ENCODE peak calls at places on chromosomes 5 and 9, in eight cellular contexts. F, N, G, U, W, M, I and V are unnamed samples.

GRCh38 chr9:129677456-129677855 is 12.0 kb downstream of the PRRX2 start:
- DNase-seq in F (no peak), N (no peak), G (no peak), U (no peak), W (no peak), M (no peak), I (no peak), V (no peak)

GRCh38 chr5:19866088-19866446 is 121.9 kb downstream of the CDH18 start:
- DNase-seq in F (no peak), N (no peak), G (no peak), U (no peak), W (no peak), M (no peak), I (no peak), V (no peak)

GRCh38 chr9:21060919-21061561 is 16.7 kb downstream of the IFNB1 start:
- DNase-seq in F (peak), N (no peak), G (no peak), U (no peak), W (peak), M (peak), I (peak), V (peak)

GRCh38 chr5:9251379-9251980 is 294.4 kb downstream of the SEMA5A start:
- DNase-seq in F (no peak), N (no peak), G (no peak), U (peak), W (peak), M (peak), I (peak), V (peak)

GRCh38 chr9:134863306-134863902 is 17.2 kb upstream of the FCN2 start:
- DNase-seq in F (no peak), N (no peak), G (no peak), U (no peak), W (no peak), M (no peak), I (no peak), V (no peak)

GRCh38 chr9:133370680-133371079 is 5.2 kb downstream of the SURF4 start:
- DNase-seq in F (no peak), N (peak), G (no peak), U (no peak), W (no peak), M (no peak), I (no peak), V (no peak)

GRCh38 chr5:61878471-61878870 is 427.5 kb upstream of the KIF2A start:
- DNase-seq in F (no peak), N (no peak), G (no peak), U (no peak), W (no peak), M (no peak), I (no peak), V (no peak)

GRCh38 chr9:34547960-34548603 is 25.3 kb upstream of the ENHO start:
- DNase-seq in F (peak), N (peak), G (no peak), U (no peak), W (peak), M (peak), I (peak), V (peak)

GRCh38 chr9:78167356-78167755 is 68.5 kb upstream of the CEP78 start:
- DNase-seq in F (no peak), N (peak), G (no peak), U (peak), W (no peak), M (no peak), I (no peak), V (no peak)

GRCh38 chr5:2607622-2608021 is 143.9 kb downstream of the IRX2 start:
- DNase-seq in F (no peak), N (no peak), G (no peak), U (no peak), W (no peak), M (no peak), I (no peak), V (no peak)

GRCh38 chr5:55521903-55522302 is 12.9 kb downstream of the PLPP1 start:
- DNase-seq in F (no peak), N (no peak), G (no peak), U (no peak), W (no peak), M (no peak), I (no peak), V (no peak)

GRCh38 chr5:64854855-64855254 is 86.1 kb downstream of the CWC27 start:
- DNase-seq in F (no peak), N (no peak), G (no peak), U (no peak), W (peak), M (no peak), I (peak), V (no peak)

GRCh38 chr5:69217732-69218568 is 16.7 kb upstream of the CDK7 start:
- DNase-seq in F (peak), N (peak), G (peak), U (peak), W (peak), M (peak), I (peak), V (peak)

GRCh38 chr5:61228691-61229280 is 66.5 kb upstream of the SMIM15 start:
- DNase-seq in F (peak), N (peak), G (no peak), U (no peak), W (peak), M (peak), I (peak), V (peak)

GRCh38 chr5:81165493-81166119 is 67.5 kb upstream of the CKMT2 start:
- DNase-seq in F (peak), N (peak), G (peak), U (peak), W (peak), M (peak), I (peak), V (peak)

GRCh38 chr5:127228540-127229184 is 61.9 kb upstream of the MEGF10 start:
- DNase-seq in F (no peak), N (peak), G (no peak), U (no peak), W (peak), M (no peak), I (no peak), V (no peak)

GRCh38 chr5:116009806-116010205 is 22.5 kb upstream of the ARL14EPL start:
- DNase-seq in F (no peak), N (no peak), G (no peak), U (no peak), W (no peak), M (peak), I (no peak), V (no peak)

GRCh38 chr9:15724006-15724405 is 171.2 kb downstream of the CCDC171 start:
- DNase-seq in F (peak), N (no peak), G (no peak), U (peak), W (peak), M (peak), I (peak), V (peak)

GRCh38 chr5:20572560-20572959 is 584.6 kb upstream of the CDH18 start:
- DNase-seq in F (no peak), N (no peak), G (no peak), U (peak), W (peak), M (peak), I (peak), V (peak)

GRCh38 chr9:16985559-16986348 is 115.3 kb upstream of the BNC2 start:
- DNase-seq in F (peak), N (no peak), G (no peak), U (peak), W (no peak), M (peak), I (peak), V (no peak)

GRCh38 chr9:571745-572144 is 269.8 kb upstream of the DMRT1 start:
- DNase-seq in F (no peak), N (peak), G (no peak), U (no peak), W (no peak), M (no peak), I (no peak), V (no peak)

GRCh38 chr9:92527291-92527828 is 8.4 kb downstream of the ECM2 start:
- DNase-seq in F (no peak), N (no peak), G (no peak), U (no peak), W (no peak), M (no peak), I (no peak), V (no peak)

GRCh38 chr5:28542968-28543367 is 1504.6 kb upstream of the CDH9 start:
- DNase-seq in F (no peak), N (no peak), G (no peak), U (peak), W (peak), M (peak), I (peak), V (peak)

GRCh38 chr5:140690376-140690932 is 716 bp downstream of the HARS1 start:
- DNase-seq in F (no peak), N (no peak), G (no peak), U (peak), W (no peak), M (no peak), I (no peak), V (no peak)

GRCh38 chr9:72843525-72844439 is 109.1 kb downstream of the ALDH1A1 start:
- DNase-seq in F (no peak), N (no peak), G (no peak), U (no peak), W (no peak), M (no peak), I (no peak), V (no peak)

GRCh38 chr9:87659534-87660419 is 66.1 kb upstream of the CTSL start:
- DNase-seq in F (no peak), N (no peak), G (no peak), U (no peak), W (no peak), M (no peak), I (no peak), V (no peak)

GRCh38 chr5:131769961-131770360 is 26.9 kb downstream of the FNIP1 start:
- DNase-seq in F (no peak), N (no peak), G (no peak), U (no peak), W (no peak), M (no peak), I (no peak), V (no peak)

GRCh38 chr9:99607852-99608448 is 213.7 kb upstream of the NR4A3 start:
- DNase-seq in F (no peak), N (no peak), G (no peak), U (no peak), W (no peak), M (no peak), I (no peak), V (no peak)

GRCh38 chr9:91060520-91061343 is 259.1 kb downstream of the SYK start:
- DNase-seq in F (peak), N (peak), G (no peak), U (peak), W (peak), M (peak), I (peak), V (peak)

GRCh38 chr5:107451028-107451427 is 219.7 kb downstream of the EFNA5 start:
- DNase-seq in F (no peak), N (no peak), G (no peak), U (no peak), W (no peak), M (no peak), I (no peak), V (no peak)

GRCh38 chr5:68433921-68434879 is 218.6 kb downstream of the PIK3R1 start:
- DNase-seq in F (peak), N (peak), G (peak), U (peak), W (peak), M (peak), I (peak), V (peak)

GRCh38 chr5:84069608-84070179 is 315.0 kb downstream of the EDIL3 start:
- DNase-seq in F (no peak), N (no peak), G (no peak), U (no peak), W (no peak), M (no peak), I (no peak), V (no peak)

GRCh38 chr5:131382407-131383395 is 118.8 kb downstream of the CDC42SE2 start:
- DNase-seq in F (peak), N (no peak), G (peak), U (peak), W (peak), M (peak), I (peak), V (no peak)

GRCh38 chr5:141001854-141002666 is 35.8 kb downstream of the PCDHAC2 start:
- DNase-seq in F (no peak), N (peak), G (no peak), U (peak), W (no peak), M (no peak), I (no peak), V (no peak)

GRCh38 chr5:131386779-131387178 is 122.9 kb downstream of the CDC42SE2 start:
- DNase-seq in F (no peak), N (no peak), G (no peak), U (peak), W (peak), M (no peak), I (peak), V (no peak)

GRCh38 chr9:125235805-125236534 is 5.2 kb downstream of the HSPA5 start:
- DNase-seq in F (no peak), N (no peak), G (no peak), U (no peak), W (no peak), M (no peak), I (no peak), V (no peak)

DNA sequence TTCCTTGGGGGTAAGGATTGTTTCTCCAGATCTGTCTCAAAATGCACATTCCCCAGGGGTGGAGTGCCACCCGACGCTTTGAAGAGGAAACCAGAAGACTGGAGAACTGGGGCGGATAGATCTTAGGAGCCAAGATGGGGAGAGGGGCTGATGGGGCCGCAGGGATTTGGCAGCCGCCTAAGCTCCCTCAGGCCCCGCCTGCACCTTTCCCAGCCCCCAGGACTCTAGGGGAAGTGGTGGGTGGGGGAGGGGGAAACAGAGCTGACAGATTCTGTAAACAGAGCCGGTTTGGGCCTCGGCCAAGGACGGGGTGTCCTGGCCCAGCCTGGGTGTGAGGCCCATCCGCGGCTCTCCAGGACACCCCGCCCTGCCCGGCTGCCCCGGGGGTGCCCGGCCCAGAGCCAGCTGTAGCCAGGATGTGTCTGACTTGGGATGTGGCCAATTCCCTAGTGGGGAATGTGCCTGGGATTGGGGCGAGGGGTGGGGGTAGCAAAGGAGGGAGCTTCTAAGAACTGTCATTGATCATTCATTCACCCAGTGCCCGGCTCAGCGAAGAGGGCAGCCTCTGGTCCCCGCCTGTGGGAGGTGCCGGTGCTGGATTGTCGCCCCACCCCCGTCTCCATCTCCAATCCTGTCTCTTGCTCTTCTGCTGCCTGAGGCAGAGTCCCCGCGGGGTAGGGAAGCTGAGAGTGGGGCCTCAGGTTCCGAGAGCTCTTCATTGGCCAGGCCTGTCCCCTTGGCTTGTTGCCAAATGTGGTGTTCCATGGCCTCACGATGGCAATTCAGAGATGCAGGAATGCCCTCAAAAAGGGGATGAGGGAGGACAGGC is 54.8 kb upstream of the CDKN2AIPNL start:
- DNase-seq in F (peak), N (peak), G (peak), U (peak), W (peak), M (peak), I (peak), V (no peak)
- H3K4me3 ChIP-seq in F (peak), N (no peak), G (peak), U (peak), W (peak), M (peak), I (peak), V (peak)

GRCh38 chr9:101235105-101235866 is 149.5 kb downstream of the BAAT start:
- DNase-seq in F (no peak), N (no peak), G (no peak), U (peak), W (peak), M (peak), I (no peak), V (peak)
- TF ChIP-seq CTCF in F (no peak), N (peak), G (no peak), U (peak), W (peak), M (no peak), I (peak), V (peak)

GRCh38 chr5:74848553-74849025 is 17.6 kb downstream of the FAM169A start:
- DNase-seq in F (no peak), N (no peak), G (no peak), U (no peak), W (peak), M (no peak), I (no peak), V (no peak)

GRCh38 chr5:74853256-74853655 is 12.9 kb downstream of the FAM169A start:
- DNase-seq in F (no peak), N (no peak), G (no peak), U (no peak), W (no peak), M (no peak), I (no peak), V (no peak)

GRCh38 chr5:74850016-74850415 is 16.2 kb downstream of the FAM169A start:
- DNase-seq in F (no peak), N (no peak), G (no peak), U (no peak), W (no peak), M (no peak), I (no peak), V (no peak)

GRCh38 chr5:74851026-74851425 is 15.2 kb downstream of the FAM169A start:
- DNase-seq in F (no peak), N (no peak), G (no peak), U (no peak), W (no peak), M (no peak), I (no peak), V (no peak)

GRCh38 chr5:74851684-74852353 is 14.4 kb downstream of the FAM169A start:
- DNase-seq in F (peak), N (no peak), G (no peak), U (peak), W (peak), M (peak), I (peak), V (peak)
- H3K4me3 ChIP-seq in F (no peak), N (no peak), G (no peak), U (no peak), W (no peak), M (no peak), I (no peak), V (no peak)

DNA sequence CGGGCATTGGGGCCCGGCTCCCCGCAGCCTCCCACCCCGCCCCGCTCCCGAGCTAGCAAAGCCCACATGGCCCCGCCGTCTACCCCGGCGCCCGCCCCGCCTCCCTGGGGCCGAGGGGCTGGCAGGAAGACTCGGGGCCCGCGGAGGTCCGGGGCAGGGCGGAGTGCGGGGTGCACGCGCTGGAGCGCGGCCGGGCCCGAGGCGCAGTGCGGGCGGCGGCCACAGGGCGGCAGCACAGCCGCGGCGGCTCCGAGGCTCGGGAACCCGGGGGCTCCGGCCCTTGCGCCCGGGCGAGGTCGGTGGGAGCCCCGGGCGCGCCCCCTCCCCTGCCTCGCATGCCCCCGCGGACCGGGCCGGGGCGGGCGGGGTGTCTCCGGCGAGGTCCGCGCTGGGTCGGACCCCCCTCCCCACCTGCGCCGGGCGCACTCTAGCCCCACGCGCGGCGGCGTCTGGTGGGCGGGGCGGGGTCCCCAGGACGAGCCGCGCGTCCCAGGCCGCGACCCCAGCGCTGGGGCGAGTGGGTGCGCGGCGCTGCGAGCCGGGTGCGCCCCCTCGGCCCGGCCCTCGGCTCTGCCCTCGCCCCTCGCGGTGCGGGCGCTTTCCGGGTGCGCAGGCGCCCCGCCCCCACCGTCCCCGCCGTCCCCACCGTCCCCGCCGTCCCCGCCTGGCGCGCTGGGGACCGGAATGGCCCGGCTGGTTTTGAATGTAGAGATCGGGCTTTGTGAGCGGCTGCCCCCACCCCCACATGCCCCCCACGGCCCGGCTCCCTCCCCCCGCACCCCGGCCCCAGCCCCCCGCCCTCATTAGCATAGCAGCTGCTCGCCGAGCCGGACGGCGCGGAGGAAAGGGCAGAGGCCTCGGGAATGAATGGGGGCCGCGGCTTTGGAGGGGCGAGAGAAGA is 6.5 kb downstream of the NRARP start:
- DNase-seq in F (no peak), N (peak), G (no peak), U (peak), W (no peak), M (no peak), I (no peak), V (no peak)
- TF ChIP-seq CTCF in F (no peak), N (no peak), G (peak), U (no peak), W (peak), M (no peak), I (peak), V (peak)

GRCh38 chr5:73232266-73233041 is 59.5 kb downstream of the TMEM174 start:
- DNase-seq in F (no peak), N (no peak), G (no peak), U (no peak), W (no peak), M (no peak), I (no peak), V (no peak)
- H3K4me3 ChIP-seq in F (no peak), N (no peak), G (no peak), U (no peak), W (no peak), M (no peak), I (no peak), V (no peak)

GRCh38 chr5:129400395-129400983 is 59.6 kb upstream of the ADAMTS19 start:
- DNase-seq in F (no peak), N (no peak), G (no peak), U (peak), W (no peak), M (peak), I (no peak), V (no peak)
- TF ChIP-seq CTCF in F (no peak), N (no peak), G (no peak), U (peak), W (peak), M (peak), I (peak), V (peak)

GRCh38 chr5:174692381-174692780 is 32.0 kb upstream of the MSX2 start:
- DNase-seq in F (no peak), N (no peak), G (no peak), U (no peak), W (no peak), M (no peak), I (no peak), V (no peak)
- H3K4me3 ChIP-seq in F (no peak), N (no peak), G (no peak), U (no peak), W (no peak), M (no peak), I (no peak), V (no peak)

GRCh38 chr9:102631559-102631958 is 363.6 kb upstream of the CYLC2 start:
- DNase-seq in F (no peak), N (no peak), G (no peak), U (peak), W (no peak), M (peak), I (no peak), V (no peak)
- TF ChIP-seq CTCF in F (no peak), N (no peak), G (no peak), U (peak), W (no peak), M (peak), I (peak), V (no peak)